ENCODE peak calls at places on chromosomes 4 and X, in five cellular contexts. One of them, this sample, is unnamed.

GRCh38 chrX:26651755-26652154 is 435.8 kb downstream of the MAGEB5 start:
- DNase-seq in B cell: no peak
- DNase-seq in fibroblast of lung: no peak
- DNase-seq in fibroblast of the aortic adventitia: no peak
- DNase-seq in CD4-positive, alpha-beta T cell: no peak
- DNase-seq in this sample: no peak

GRCh38 chr4:3296651-3297050 is 3.8 kb downstream of the RGS12 start:
- DNase-seq in fibroblast of lung: no peak
- DNase-seq in CD4-positive, alpha-beta T cell: no peak
- DNase-seq in fibroblast of the aortic adventitia: no peak
- DNase-seq in B cell: no peak
- DNase-seq in this sample: no peak

GRCh38 chr4:932713-933070 is 432 bp downstream of the TMEM175 start:
- DNase-seq in CD4-positive, alpha-beta T cell: no peak
- DNase-seq in fibroblast of the aortic adventitia: no peak
- DNase-seq in B cell: no peak
- DNase-seq in fibroblast of lung: no peak
- DNase-seq in this sample: no peak

GRCh38 chr4:124884316-124884715 is 171.8 kb upstream of the ANKRD50 start:
- DNase-seq in B cell: no peak
- DNase-seq in fibroblast of the aortic adventitia: no peak
- DNase-seq in CD4-positive, alpha-beta T cell: no peak
- DNase-seq in fibroblast of lung: no peak
- DNase-seq in this sample: no peak

GRCh38 chr4:81723927-81724587 is 252.3 kb upstream of the RASGEF1B start:
- DNase-seq in fibroblast of the aortic adventitia: peak
- DNase-seq in fibroblast of lung: no peak
- DNase-seq in CD4-positive, alpha-beta T cell: no peak
- DNase-seq in B cell: peak
- DNase-seq in this sample: no peak

GRCh38 chr4:76426272-76426671 is 5.3 kb upstream of the CCDC158 start:
- DNase-seq in CD4-positive, alpha-beta T cell: no peak
- DNase-seq in fibroblast of lung: no peak
- DNase-seq in B cell: no peak
- DNase-seq in fibroblast of the aortic adventitia: peak
- DNase-seq in this sample: no peak

GRCh38 chr4:81314196-81314896 is 99.3 kb upstream of the PRKG2 start:
- DNase-seq in fibroblast of the aortic adventitia: peak
- DNase-seq in B cell: no peak
- DNase-seq in fibroblast of lung: no peak
- DNase-seq in CD4-positive, alpha-beta T cell: no peak
- DNase-seq in this sample: no peak

GRCh38 chr4:10106421-10107039 is 10.1 kb downstream of the WDR1 start:
- DNase-seq in CD4-positive, alpha-beta T cell: peak
- DNase-seq in fibroblast of lung: peak
- DNase-seq in B cell: no peak
- DNase-seq in fibroblast of the aortic adventitia: peak
- DNase-seq in this sample: no peak

GRCh38 chr4:135177323-135177722 is 975.7 kb upstream of the PABPC4L start:
- DNase-seq in B cell: no peak
- DNase-seq in fibroblast of the aortic adventitia: peak
- DNase-seq in fibroblast of lung: peak
- DNase-seq in CD4-positive, alpha-beta T cell: no peak
- DNase-seq in this sample: no peak

GRCh38 chr4:38856524-38857337 is at the start of gene TLR6:
- DNase-seq in fibroblast of the aortic adventitia: peak
- DNase-seq in B cell: peak
- DNase-seq in fibroblast of lung: peak
- DNase-seq in CD4-positive, alpha-beta T cell: peak
- DNase-seq in this sample: peak

GRCh38 chr4:676871-677235 is 2.5 kb downstream of the MYL5 start:
- DNase-seq in B cell: no peak
- DNase-seq in CD4-positive, alpha-beta T cell: no peak
- DNase-seq in fibroblast of the aortic adventitia: no peak
- DNase-seq in fibroblast of lung: no peak
- DNase-seq in this sample: peak

GRCh38 chrX:95058815-95059214 is 1384.8 kb downstream of the FAM133A start:
- DNase-seq in CD4-positive, alpha-beta T cell: no peak
- DNase-seq in fibroblast of the aortic adventitia: peak
- DNase-seq in B cell: no peak
- DNase-seq in fibroblast of lung: peak
- DNase-seq in this sample: no peak

GRCh38 chr4:188012546-188012945 is 17.0 kb downstream of the ZFP42 start:
- DNase-seq in fibroblast of lung: no peak
- DNase-seq in CD4-positive, alpha-beta T cell: no peak
- DNase-seq in B cell: no peak
- DNase-seq in fibroblast of the aortic adventitia: no peak
- DNase-seq in this sample: no peak

GRCh38 chr4:132670557-132670956 is 478.5 kb upstream of the PCDH10 start:
- DNase-seq in B cell: no peak
- DNase-seq in CD4-positive, alpha-beta T cell: no peak
- DNase-seq in fibroblast of lung: no peak
- DNase-seq in fibroblast of the aortic adventitia: no peak
- DNase-seq in this sample: no peak

GRCh38 chr4:637536-637935 is 12.2 kb downstream of the PDE6B start:
- DNase-seq in B cell: no peak
- DNase-seq in fibroblast of the aortic adventitia: no peak
- DNase-seq in fibroblast of lung: no peak
- DNase-seq in CD4-positive, alpha-beta T cell: no peak
- DNase-seq in this sample: no peak

GRCh38 chr4:155288999-155289398 is 80.6 kb downstream of the NPY2R start:
- DNase-seq in CD4-positive, alpha-beta T cell: no peak
- DNase-seq in fibroblast of lung: no peak
- DNase-seq in B cell: no peak
- DNase-seq in fibroblast of the aortic adventitia: no peak
- DNase-seq in this sample: no peak

GRCh38 chr4:83964996-83965541 is 429.2 kb downstream of the GPAT3 start:
- DNase-seq in B cell: peak
- DNase-seq in fibroblast of the aortic adventitia: peak
- DNase-seq in CD4-positive, alpha-beta T cell: no peak
- DNase-seq in fibroblast of lung: peak
- DNase-seq in this sample: no peak

GRCh38 chrX:38694394-38694793 is 106.9 kb upstream of the MID1IP1 start:
- DNase-seq in fibroblast of the aortic adventitia: no peak
- DNase-seq in fibroblast of lung: peak
- DNase-seq in B cell: no peak
- DNase-seq in CD4-positive, alpha-beta T cell: no peak
- DNase-seq in this sample: no peak

GRCh38 chr4:151415978-151416377 is 7.0 kb downstream of the FHIP1A start:
- DNase-seq in CD4-positive, alpha-beta T cell: no peak
- DNase-seq in fibroblast of lung: peak
- DNase-seq in B cell: no peak
- DNase-seq in fibroblast of the aortic adventitia: peak
- DNase-seq in this sample: no peak

GRCh38 chr4:26568446-26568994 is 15.4 kb upstream of the TBC1D19 start:
- DNase-seq in CD4-positive, alpha-beta T cell: no peak
- DNase-seq in B cell: no peak
- DNase-seq in fibroblast of the aortic adventitia: peak
- DNase-seq in fibroblast of lung: peak
- DNase-seq in this sample: no peak

GRCh38 chr4:65535128-65535527 is 135.2 kb downstream of the EPHA5 start:
- DNase-seq in B cell: no peak
- DNase-seq in CD4-positive, alpha-beta T cell: no peak
- DNase-seq in fibroblast of the aortic adventitia: peak
- DNase-seq in fibroblast of lung: peak
- DNase-seq in this sample: no peak

GRCh38 chrX:137567474-137568232 is 1.7 kb downstream of the ZIC3 start:
- DNase-seq in fibroblast of lung: no peak
- DNase-seq in fibroblast of the aortic adventitia: no peak
- DNase-seq in CD4-positive, alpha-beta T cell: no peak
- DNase-seq in B cell: no peak
- DNase-seq in this sample: no peak

GRCh38 chr4:151563194-151563593 is 154.2 kb downstream of the FHIP1A start:
- DNase-seq in CD4-positive, alpha-beta T cell: no peak
- DNase-seq in fibroblast of lung: peak
- DNase-seq in B cell: no peak
- DNase-seq in fibroblast of the aortic adventitia: no peak
- DNase-seq in this sample: no peak

GRCh38 chr4:150098214-150098613 is 20.0 kb downstream of the DCLK2 start:
- DNase-seq in fibroblast of the aortic adventitia: peak
- DNase-seq in B cell: no peak
- DNase-seq in CD4-positive, alpha-beta T cell: no peak
- DNase-seq in fibroblast of lung: peak
- DNase-seq in this sample: no peak

GRCh38 chr4:142092941-142093340 is 456.6 kb downstream of the IL15 start:
- DNase-seq in CD4-positive, alpha-beta T cell: no peak
- DNase-seq in fibroblast of the aortic adventitia: no peak
- DNase-seq in fibroblast of lung: peak
- DNase-seq in B cell: no peak
- DNase-seq in this sample: no peak

GRCh38 chrX:141760761-141761160 is 62.2 kb upstream of the SPANXD start:
- DNase-seq in CD4-positive, alpha-beta T cell: no peak
- DNase-seq in fibroblast of lung: peak
- DNase-seq in fibroblast of the aortic adventitia: no peak
- DNase-seq in B cell: no peak
- DNase-seq in this sample: no peak

GRCh38 chrX:140709421-140709846 is at the start of gene LINC00632:
- DNase-seq in fibroblast of the aortic adventitia: no peak
- DNase-seq in CD4-positive, alpha-beta T cell: no peak
- DNase-seq in B cell: no peak
- DNase-seq in fibroblast of lung: no peak
- DNase-seq in this sample: no peak

GRCh38 chrX:108712886-108713285 is 23.5 kb downstream of the IRS4 start:
- DNase-seq in B cell: no peak
- DNase-seq in fibroblast of lung: no peak
- DNase-seq in fibroblast of the aortic adventitia: no peak
- DNase-seq in CD4-positive, alpha-beta T cell: no peak
- DNase-seq in this sample: no peak

GRCh38 chr4:94334519-94334918 is 8.1 kb downstream of the HPGDS start:
- DNase-seq in fibroblast of the aortic adventitia: no peak
- DNase-seq in CD4-positive, alpha-beta T cell: no peak
- DNase-seq in B cell: no peak
- DNase-seq in fibroblast of lung: no peak
- DNase-seq in this sample: no peak

GRCh38 chr4:174365018-174365587 is 81.4 kb downstream of the CEP44 start:
- DNase-seq in fibroblast of lung: peak
- DNase-seq in fibroblast of the aortic adventitia: peak
- DNase-seq in B cell: peak
- DNase-seq in CD4-positive, alpha-beta T cell: no peak
- DNase-seq in this sample: peak

DNA sequence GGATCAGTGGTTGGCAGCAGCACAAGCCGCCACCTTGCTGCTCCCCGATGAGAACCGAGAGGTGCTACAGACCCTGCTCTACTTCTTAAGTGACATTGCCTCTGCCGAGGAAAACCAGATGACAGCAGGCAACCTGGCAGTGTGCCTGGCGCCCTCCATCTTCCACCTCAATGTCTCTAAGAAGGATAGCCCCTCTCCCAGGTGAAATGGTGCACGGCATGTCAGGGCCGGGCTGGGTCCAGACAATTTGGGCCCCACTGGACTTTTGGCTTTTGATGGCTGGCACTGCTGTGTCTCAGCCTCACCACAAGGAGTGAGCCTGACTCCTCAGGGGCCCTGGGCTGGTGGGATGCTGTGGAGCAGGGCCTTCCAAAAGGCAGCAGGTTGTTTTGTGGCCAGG is 74.1 kb downstream of the STARD8 start:
- DNase-seq in fibroblast of lung: no peak
- DNase-seq in CD4-positive, alpha-beta T cell: no peak
- DNase-seq in fibroblast of the aortic adventitia: no peak
- DNase-seq in B cell: no peak
- DNase-seq in this sample: no peak
- TF ChIP-seq CTCF in fibroblast of lung: no peak
- TF ChIP-seq CTCF in CD4-positive, alpha-beta T cell: no peak
- TF ChIP-seq CTCF in fibroblast of the aortic adventitia: no peak
- TF ChIP-seq CTCF in B cell: no peak
- TF ChIP-seq CTCF in this sample: no peak

DNA sequence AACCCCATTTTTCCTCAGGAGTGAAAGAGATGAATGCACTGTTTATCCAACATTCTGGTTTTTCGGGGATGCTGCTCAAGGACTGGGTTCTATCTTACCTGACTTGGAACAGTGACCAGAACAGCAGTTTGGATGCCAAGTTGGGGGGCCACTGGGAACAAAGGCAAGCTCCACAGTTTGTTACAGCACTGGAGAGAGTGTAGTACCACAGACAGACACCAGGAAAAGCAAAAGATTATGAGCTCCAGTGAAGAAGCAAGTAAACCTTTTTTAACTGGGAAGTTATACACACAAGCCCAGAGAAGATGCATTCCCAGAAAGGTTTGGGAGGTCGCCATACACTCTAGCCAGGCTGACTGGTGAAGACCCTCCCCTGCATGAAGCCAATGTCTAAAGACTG is 13.6 kb downstream of the C4orf36 start:
- DNase-seq in B cell: no peak
- DNase-seq in fibroblast of lung: no peak
- DNase-seq in CD4-positive, alpha-beta T cell: no peak
- DNase-seq in fibroblast of the aortic adventitia: no peak
- DNase-seq in this sample: no peak
- TF ChIP-seq CTCF in B cell: no peak
- TF ChIP-seq CTCF in fibroblast of lung: no peak
- TF ChIP-seq CTCF in CD4-positive, alpha-beta T cell: no peak
- TF ChIP-seq CTCF in fibroblast of the aortic adventitia: peak
- TF ChIP-seq CTCF in this sample: no peak

DNA sequence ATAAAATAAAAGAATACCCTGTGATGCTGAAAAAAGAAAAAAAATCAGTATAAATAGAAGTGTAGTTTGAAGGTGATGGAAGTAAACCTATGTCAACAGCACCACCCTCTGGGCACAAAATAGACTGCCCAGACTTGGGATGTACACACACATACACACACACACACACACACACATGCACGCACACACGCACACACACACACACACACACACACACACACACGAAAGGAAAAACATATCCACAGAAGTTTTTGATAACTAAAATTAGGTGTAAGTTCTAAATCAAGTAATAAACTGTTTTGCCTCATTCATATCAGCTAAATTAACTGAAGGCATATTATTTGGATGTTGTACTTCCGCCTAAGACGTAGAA is 40.5 kb downstream of the ANXA5 start:
- DNase-seq in fibroblast of the aortic adventitia: peak
- DNase-seq in B cell: peak
- DNase-seq in CD4-positive, alpha-beta T cell: no peak
- DNase-seq in fibroblast of lung: peak
- DNase-seq in this sample: peak
- TF ChIP-seq CTCF in fibroblast of the aortic adventitia: peak
- TF ChIP-seq CTCF in B cell: no peak
- TF ChIP-seq CTCF in CD4-positive, alpha-beta T cell: no peak
- TF ChIP-seq CTCF in fibroblast of lung: peak
- TF ChIP-seq CTCF in this sample: peak

DNA sequence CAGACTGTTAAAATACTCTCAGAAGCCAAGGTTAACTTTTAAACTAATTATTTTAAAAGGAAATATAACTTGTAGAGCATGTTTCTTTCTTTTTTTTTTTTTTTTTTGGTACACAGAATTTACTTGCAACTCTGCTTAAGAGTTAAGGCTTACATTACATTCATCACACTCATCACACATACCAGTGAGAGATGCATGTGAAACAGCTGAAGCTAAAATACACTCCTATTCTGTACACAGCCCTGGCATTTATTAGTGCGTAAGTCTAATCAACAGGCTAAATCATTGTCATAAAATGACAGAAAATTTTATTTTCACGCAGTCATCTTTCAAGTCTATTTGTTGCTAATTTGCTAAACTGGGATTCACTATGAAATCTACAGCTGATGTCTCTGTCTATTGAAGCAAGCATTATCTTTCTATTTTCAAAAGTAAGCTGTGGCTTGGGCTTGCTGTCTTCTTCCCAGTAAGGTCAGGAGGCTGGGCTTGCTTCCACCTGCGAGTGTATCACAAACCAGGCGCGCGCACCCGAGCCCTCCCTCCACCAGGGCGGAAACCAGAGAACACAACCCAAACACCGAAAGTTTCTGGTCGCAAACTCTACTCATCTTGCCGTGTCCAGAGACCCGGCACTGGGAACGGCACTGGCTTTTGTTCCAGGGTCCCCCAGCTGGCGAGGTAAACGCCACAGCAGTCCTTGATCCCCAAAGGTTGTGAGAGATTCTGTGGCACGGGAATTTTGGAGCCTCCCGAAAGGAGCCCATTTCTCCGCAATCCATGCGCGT is 3.9 kb downstream of the MAML3 start:
- DNase-seq in fibroblast of lung: peak
- DNase-seq in fibroblast of the aortic adventitia: peak
- DNase-seq in B cell: peak
- DNase-seq in CD4-positive, alpha-beta T cell: peak
- DNase-seq in this sample: peak
- TF ChIP-seq CTCF in fibroblast of lung: no peak
- TF ChIP-seq CTCF in fibroblast of the aortic adventitia: peak
- TF ChIP-seq CTCF in B cell: no peak
- TF ChIP-seq CTCF in CD4-positive, alpha-beta T cell: no peak
- TF ChIP-seq CTCF in this sample: no peak